ENCODE peak calls at places on chromosomes 4 and X, in eight cellular contexts. K is astrocyte of the spinal cord; N is T-helper 2 cell; D is renal cortical epithelial cell; X is anterior cingulate cortex; R is lower lobe of right lung; H is stimulated activated CD8-positive, alpha-beta memory T cell treated with anti-CD3 and anti-CD28 coated beads, Interleukin-15, amount 100 ng/mL, for 4 hours; B is CD8-positive, alpha-beta T cell. Z is an unnamed sample.

GRCh38 chr4:153468587-153468986 is 2.4 kb downstream of the TMEM131L start:
- DNase-seq in R (no peak), X (no peak), H (no peak), B (no peak), D (no peak), N (no peak), K (no peak), Z (no peak)

GRCh38 chr4:5037553-5038551 is 13.4 kb upstream of the STK32B start:
- DNase-seq in R (no peak), H (no peak), B (no peak), D (peak), X (no peak), N (no peak), K (peak), Z (peak)

GRCh38 chrX:37759878-37760418 is 19.9 kb upstream of the CYBB start:
- DNase-seq in K (no peak), X (no peak), R (no peak), N (no peak), D (peak), B (no peak), H (no peak), Z (no peak)

GRCh38 chr4:25308266-25308665 is 4.3 kb upstream of the ZCCHC4 start:
- DNase-seq in H (no peak), N (no peak), X (no peak), R (no peak), B (no peak), D (peak), K (no peak), Z (no peak)

GRCh38 chr4:7206385-7206784 is 14.0 kb downstream of the SORCS2 start:
- DNase-seq in K (peak), D (peak), N (no peak), X (no peak), H (no peak), R (peak), B (no peak), Z (peak)

GRCh38 chrX:68411729-68412128 is 21.6 kb downstream of the OPHN1 start:
- DNase-seq in K (no peak), R (no peak), B (no peak), N (no peak), D (no peak), H (no peak), X (no peak), Z (no peak)

GRCh38 chr4:113603926-113604325 is 157.6 kb downstream of the CAMK2D start:
- DNase-seq in B (no peak), N (no peak), K (no peak), D (no peak), H (no peak), R (no peak), X (no peak), Z (no peak)

GRCh38 chr4:163332526-163333405 is at the start of gene NPY1R:
- DNase-seq in N (no peak), K (peak), X (peak), B (no peak), R (peak), H (no peak), D (peak), Z (peak)

GRCh38 chr4:103400405-103400804 is 202.3 kb upstream of the CENPE start:
- DNase-seq in D (peak), X (no peak), R (no peak), N (no peak), B (no peak), K (peak), H (no peak), Z (no peak)

GRCh38 chr4:48667148-48667547 is 112.9 kb downstream of the FRYL start:
- DNase-seq in R (no peak), D (no peak), X (no peak), H (no peak), N (no peak), K (no peak), B (no peak), Z (no peak)

GRCh38 chrX:1493877-1494510 is 41.3 kb upstream of the ASMTL start:
- DNase-seq in D (no peak), R (no peak), K (no peak), H (no peak), N (no peak), B (peak), X (no peak), Z (no peak)

GRCh38 chr4:21888195-21888976 is 60.2 kb downstream of the KCNIP4 start:
- DNase-seq in N (no peak), H (no peak), R (no peak), X (no peak), K (peak), D (peak), B (no peak), Z (peak)

GRCh38 chr4:41655177-41655576 is 93.3 kb downstream of the PHOX2B start:
- DNase-seq in H (no peak), B (no peak), K (no peak), D (no peak), R (no peak), N (no peak), X (no peak), Z (peak)

GRCh38 chrX:38426785-38427184 is 74.4 kb downstream of the OTC start:
- DNase-seq in D (peak), H (no peak), X (no peak), R (no peak), N (no peak), B (no peak), K (no peak), Z (no peak)

GRCh38 chr4:159069922-159070321 is 33.0 kb upstream of the RAPGEF2 start:
- DNase-seq in X (no peak), B (no peak), D (no peak), H (no peak), K (peak), N (no peak), R (no peak), Z (no peak)

GRCh38 chr4:109251396-109251795 is 51.1 kb downstream of the COL25A1 start:
- DNase-seq in X (no peak), B (no peak), H (no peak), R (no peak), N (no peak), K (no peak), D (no peak), Z (no peak)